ENCODE peak calls at places on chromosomes 2 and 18, in five cellular contexts. R is HCT116, L is HepG2, A is H1, O is K562. M is an unnamed sample.

GRCh38 chr18:12515550-12515949 is 107.8 kb downstream of the PRELID3A start:
- DNase-seq in A (no peak), R (no peak), O (no peak), L (no peak), M (no peak)

GRCh38 chr2:69830045-69830905 is 815 bp downstream of the GMCL1 start:
- DNase-seq in O (peak; percentile 59), R (no peak), A (peak; percentile 64), L (peak; percentile 47), M (no peak)

GRCh38 chr2:200051621-200051945 is 96.2 kb downstream of the MAIP1 start:
- DNase-seq in R (no peak), A (no peak), L (no peak), O (no peak), M (no peak)

GRCh38 chr2:113806217-113806913 is 49.9 kb upstream of the SLC35F5 start:
- DNase-seq in O (no peak), R (no peak), A (no peak), L (no peak), M (no peak)

GRCh38 chr2:240797914-240798313 is 22.1 kb downstream of the KIF1A start:
- DNase-seq in A (no peak), L (no peak), R (no peak), O (no peak), M (no peak)

GRCh38 chr2:196967126-196967525 is 40.6 kb upstream of the PGAP1 start:
- DNase-seq in O (no peak), A (no peak), L (no peak), R (no peak), M (no peak)

GRCh38 chr2:106158871-106159270 is 35.2 kb downstream of the UXS1 start:
- DNase-seq in A (no peak), O (no peak), L (no peak), R (no peak), M (no peak)

GRCh38 chr2:37825586-37825985 is 99.5 kb upstream of the RMDN2 start:
- DNase-seq in O (no peak), A (no peak), L (no peak), R (no peak), M (no peak)

GRCh38 chr2:3023531-3023930 is 354.1 kb downstream of the EIPR1 start:
- DNase-seq in O (no peak), L (no peak), A (no peak), R (no peak), M (no peak)

GRCh38 chr2:112162956-112163355 is 24.8 kb downstream of the FBLN7 start:
- DNase-seq in L (no peak), A (no peak), R (no peak), O (no peak), M (no peak)

GRCh38 chr2:112161431-112162145 is 23.4 kb downstream of the FBLN7 start:
- DNase-seq in R (no peak), A (no peak), L (no peak), O (no peak), M (no peak)

GRCh38 chr2:112160591-112161250 is 22.5 kb downstream of the FBLN7 start:
- DNase-seq in R (no peak), O (no peak), L (no peak), A (no peak), M (no peak)

GRCh38 chr2:112163541-112163981 is 25.4 kb downstream of the FBLN7 start:
- DNase-seq in L (no peak), A (no peak), O (no peak), R (no peak), M (no peak)

DNA sequence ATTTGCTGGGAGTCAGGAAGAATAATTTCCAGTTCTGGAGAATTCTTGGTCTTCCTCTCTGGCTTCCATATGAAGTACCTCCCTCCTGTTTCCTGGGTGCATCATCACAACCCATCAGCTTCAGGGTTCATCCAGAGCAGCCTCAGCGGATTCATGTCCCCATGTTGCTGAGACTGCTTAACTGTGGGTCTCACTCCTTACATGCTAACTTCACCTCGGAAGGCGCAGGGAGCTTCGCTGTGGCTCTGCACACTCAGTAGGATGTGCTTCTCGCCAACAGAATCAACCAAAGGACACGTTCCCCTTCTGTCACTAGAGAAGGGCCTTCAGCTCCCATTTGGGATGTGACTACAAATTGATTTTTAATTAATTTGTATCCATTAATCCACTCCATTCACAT is 24.2 kb downstream of the FBLN7 start:
- DNase-seq in O (no peak), A (no peak), L (no peak), R (no peak), M (no peak)
- TF ChIP-seq YY1 in O (no peak), A (no peak), L (no peak), R (no peak), M (no peak)

GRCh38 chr2:23023722-23024121 is 361.3 kb upstream of the KLHL29 start:
- DNase-seq in R (no peak), A (no peak), O (no peak), L (no peak), M (no peak)

GRCh38 chr2:23021311-23022120 is 363.5 kb upstream of the KLHL29 start:
- DNase-seq in O (no peak), R (no peak), L (no peak), A (no peak), M (no peak)

GRCh38 chr2:23020659-23021058 is 364.3 kb upstream of the KLHL29 start:
- DNase-seq in R (no peak), L (no peak), A (no peak), O (no peak), M (no peak)

GRCh38 chr2:23015651-23016050 is 369.3 kb upstream of the KLHL29 start:
- DNase-seq in O (no peak), A (no peak), L (no peak), R (no peak), M (no peak)

DNA sequence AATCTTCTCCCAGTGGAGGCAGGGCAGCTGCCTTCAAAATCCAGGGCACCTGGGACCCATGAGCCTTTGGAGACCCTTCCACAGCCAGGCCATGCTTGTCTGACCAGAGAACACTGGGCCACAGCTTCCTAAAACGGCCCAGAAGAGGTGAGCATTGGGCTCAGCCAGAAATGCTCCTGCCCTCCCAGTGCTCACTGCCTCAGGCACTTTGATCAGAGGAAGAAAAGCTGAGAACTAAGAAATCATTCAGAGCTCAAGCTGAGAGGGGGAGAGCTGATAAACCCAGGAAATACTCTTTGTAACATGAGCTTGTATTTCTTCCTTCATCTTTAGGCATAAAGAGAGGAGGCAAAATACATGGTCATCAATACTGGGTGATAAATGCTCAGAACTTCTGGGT is 365.5 kb upstream of the KLHL29 start:
- DNase-seq in A (no peak), L (no peak), R (no peak), O (no peak), M (peak; percentile 20)
- TF ChIP-seq ZNF274 in A (no peak), L (no peak), R (no peak), O (no peak), M (no peak)

DNA sequence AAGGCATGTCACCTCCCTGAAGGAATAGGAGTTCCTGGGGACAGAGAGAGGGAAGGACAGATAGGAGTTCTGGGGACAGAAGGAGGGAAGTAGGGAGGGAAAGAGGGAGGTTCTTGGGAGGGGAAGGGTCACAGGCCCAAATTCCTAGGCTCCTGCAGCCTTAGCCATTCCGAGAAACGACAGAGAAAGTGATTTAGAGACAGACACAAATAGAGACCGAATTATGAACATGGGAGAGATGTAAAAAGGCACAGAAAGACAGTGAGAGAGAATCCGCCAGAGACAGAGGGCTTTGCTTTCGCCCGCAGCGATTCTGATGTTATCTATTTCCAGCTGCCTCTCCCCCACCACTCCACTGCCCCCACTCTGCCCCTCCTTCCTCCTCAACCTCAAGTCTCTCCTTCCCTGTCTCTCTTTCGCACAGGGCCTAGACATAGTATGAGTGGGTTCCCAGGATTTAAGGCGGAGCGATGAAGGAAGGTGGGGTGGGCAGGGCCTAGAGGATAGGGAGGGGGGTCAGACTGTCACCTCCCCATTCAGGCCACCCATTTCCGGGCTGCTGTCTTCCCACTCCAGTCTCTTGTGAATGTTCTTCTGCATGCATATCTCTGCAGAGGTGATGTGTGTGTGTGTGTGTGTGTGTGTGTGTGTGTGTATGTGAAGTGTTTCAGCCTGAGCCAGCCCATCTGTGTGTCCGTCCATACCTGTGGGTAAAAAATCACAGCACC is 3.3 kb upstream of the WNT6 start:
- DNase-seq in O (no peak), A (no peak), L (no peak), R (no peak), M (no peak)
- TF ChIP-seq YY1 in O (no peak), A (no peak), L (no peak), R (no peak), M (no peak)

GRCh38 chr2:170123593-170123992 is 54.4 kb upstream of the MYO3B start:
- DNase-seq in O (no peak), L (peak; percentile 72), R (peak; percentile 7), A (no peak), M (peak; percentile 40)

GRCh38 chr2:170118641-170119040 is 59.3 kb upstream of the MYO3B start:
- DNase-seq in R (no peak), O (no peak), A (no peak), L (no peak), M (no peak)

GRCh38 chr2:170121689-170122088 is 56.3 kb upstream of the MYO3B start:
- DNase-seq in R (no peak), O (no peak), L (no peak), A (no peak), M (no peak)

GRCh38 chr2:170122883-170123547 is 54.9 kb upstream of the MYO3B start:
- DNase-seq in O (no peak), R (peak; percentile 13), A (no peak), L (peak; percentile 49), M (no peak)
- TF ChIP-seq ZNF274 in O (no peak), R (no peak), A (no peak), L (no peak), M (no peak)

DNA sequence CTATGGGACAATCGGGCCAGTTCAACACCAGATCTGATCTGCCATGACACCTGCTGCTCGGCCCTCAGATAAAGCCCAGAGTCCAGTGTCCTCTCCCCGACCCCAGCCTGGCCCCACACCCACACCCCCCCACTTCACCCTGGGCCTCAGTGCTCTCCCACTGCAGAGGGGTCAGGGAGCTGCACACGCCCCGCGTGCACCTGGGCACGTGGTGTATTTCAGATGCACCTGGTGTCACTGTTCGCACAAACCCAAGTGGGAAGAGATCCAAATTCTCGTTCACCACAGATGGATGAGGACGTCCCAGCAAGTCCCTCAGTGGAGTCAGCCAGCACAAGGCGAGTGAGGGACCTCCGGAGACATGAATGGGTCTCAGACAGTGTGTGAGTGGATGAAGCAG is 161.3 kb downstream of the RTP5 start:
- DNase-seq in A (no peak), O (no peak), R (no peak), L (no peak), M (no peak)
- TF ChIP-seq YY1 in A (no peak), O (no peak), R (no peak), L (no peak), M (no peak)

DNA sequence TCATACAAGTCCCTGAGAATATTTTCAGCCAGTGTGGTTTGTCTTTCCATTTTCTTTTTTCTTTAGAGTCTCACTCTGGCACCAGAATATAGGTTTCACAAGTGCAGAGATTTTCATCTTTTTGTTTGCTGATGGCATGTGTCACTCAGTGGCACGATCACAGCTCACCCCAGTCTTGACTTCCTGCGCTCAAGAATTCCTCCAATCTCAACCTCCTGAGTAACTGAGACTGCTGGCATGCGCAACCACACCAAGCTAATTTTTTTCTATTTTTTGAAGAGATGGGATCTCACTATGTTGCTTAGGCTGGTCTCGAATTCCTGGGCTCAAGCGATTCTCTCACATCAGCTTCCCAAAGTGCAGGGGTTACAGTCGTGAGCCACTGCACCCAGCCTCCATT is 23.9 kb downstream of the NBEAL1 start:
- DNase-seq in A (no peak), R (no peak), O (no peak), L (no peak), M (no peak)
- TF ChIP-seq ZNF274 in A (no peak), R (no peak), O (no peak), L (no peak), M (no peak)

DNA sequence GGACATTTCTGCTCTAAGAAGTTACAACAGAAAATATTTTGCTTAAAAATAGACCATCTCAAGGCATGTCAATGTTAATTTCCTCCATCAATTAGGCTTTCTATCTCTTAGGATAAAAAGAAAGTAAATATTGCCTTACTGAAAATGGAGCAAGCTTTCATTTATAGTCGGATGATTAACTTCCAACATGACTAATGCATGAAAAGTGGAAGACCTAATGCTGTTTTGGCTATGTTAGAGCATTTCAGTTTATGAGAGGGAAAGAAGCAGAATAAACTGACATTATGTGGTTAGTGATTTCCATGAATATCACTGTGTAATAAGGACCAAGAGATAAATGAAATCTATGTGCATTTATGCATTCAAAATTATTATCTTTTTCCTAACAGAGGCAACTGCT is 475.2 kb upstream of the UBE2E3 start:
- DNase-seq in A (no peak), R (no peak), O (no peak), L (no peak), M (no peak)
- TF ChIP-seq YY1 in A (no peak), R (no peak), O (no peak), L (no peak), M (no peak)